ENCODE peak calls at places on chromosomes 6 and 20, in five cellular contexts. Q is Right ventricle myocardium superior; L is NCI-H345; R is HTR-8/SVneo; J is activated CD8-positive, alpha-beta T cell treated with anti-CD3 and anti-CD28 coated beads, Interleukin-2, amount 10 ng/mL, durations not matched to agents 7 days and 5 days. E is an unnamed sample.

GRCh38 chr6:114344971-114345274 is 2.1 kb upstream of the HS3ST5 start:
- DNase-seq in Q (no peak), L (no peak), J (no peak), R (no peak), E (no peak)

GRCh38 chr6:1510239-1510638 is 99.5 kb upstream of the FOXC1 start:
- DNase-seq in L (no peak), J (no peak), R (no peak), Q (no peak), E (no peak)

GRCh38 chr6:95280690-95281273 is 296.6 kb upstream of the MANEA start:
- DNase-seq in J (no peak), Q (no peak), L (peak), R (no peak), E (no peak)

GRCh38 chr20:8443464-8444072 is 311.5 kb downstream of the PLCB1 start:
- DNase-seq in Q (no peak), R (no peak), L (no peak), J (no peak), E (no peak)

GRCh38 chr20:37542281-37542680 is 14.6 kb upstream of the BLCAP start:
- DNase-seq in J (no peak), L (no peak), R (no peak), Q (no peak), E (no peak)

GRCh38 chr20:17533396-17533795 is 2.2 kb upstream of the BFSP1 start:
- DNase-seq in Q (no peak), J (peak), L (peak), R (peak), E (no peak)

GRCh38 chr6:45640081-45640491 is 262.4 kb upstream of the SUPT3H start:
- DNase-seq in Q (no peak), L (no peak), R (no peak), J (no peak), E (no peak)

GRCh38 chr6:87656857-87657256 is 45.2 kb downstream of the AKIRIN2 start:
- DNase-seq in L (no peak), Q (no peak), R (no peak), J (no peak), E (no peak)

GRCh38 chr6:151284431-151285060 is 44.8 kb downstream of the AKAP12 start:
- DNase-seq in Q (no peak), L (no peak), J (no peak), R (no peak), E (no peak)

GRCh38 chr6:114718716-114719270 is 376.0 kb upstream of the HS3ST5 start:
- DNase-seq in J (no peak), L (no peak), R (no peak), Q (no peak), E (no peak)

GRCh38 chr6:106470811-106471210 is 110.3 kb downstream of the CRYBG1 start:
- DNase-seq in R (no peak), J (no peak), Q (no peak), L (no peak), E (no peak)

GRCh38 chr6:41111017-41111416 is 38.2 kb downstream of the NFYA start:
- DNase-seq in L (no peak), Q (no peak), J (no peak), R (no peak), E (no peak)

GRCh38 chr20:51803157-51803854 is 985 bp upstream of the SALL4 start:
- DNase-seq in R (no peak), Q (no peak), L (no peak), J (no peak), E (no peak)

GRCh38 chr6:136549359-136550044 is 720 bp downstream of the MAP7 start:
- DNase-seq in J (no peak), L (peak), Q (no peak), R (no peak), E (peak)

GRCh38 chr6:52596371-52597028 is 19.6 kb upstream of the TRAM2 start:
- DNase-seq in L (no peak), J (no peak), R (no peak), Q (no peak), E (no peak)